ENCODE peak calls at places on chromosomes 5 and 9, in four cellular contexts. E, M, V and B are unnamed samples.

GRCh38 chr9:69104830-69105527 is 69.1 kb upstream of the TJP2 start:
- DNase-seq in E (no peak), M (no peak), V (peak; percentile 70), B (peak; percentile 40)

GRCh38 chr9:95736370-95736769 is 139.1 kb upstream of the ERCC6L2 start:
- DNase-seq in E (no peak), M (no peak), V (no peak), B (no peak)

GRCh38 chr9:117825609-117826347 is 121.6 kb downstream of the TLR4 start:
- DNase-seq in E (no peak), M (no peak), V (no peak), B (no peak)

GRCh38 chr5:65102826-65103673 is 334.3 kb downstream of the CWC27 start:
- DNase-seq in E (no peak), M (peak; percentile 54), V (no peak), B (peak; percentile 49)

GRCh38 chr9:131187957-131188356 is 62.6 kb downstream of the NUP214 start:
- DNase-seq in E (no peak), M (no peak), V (no peak), B (no peak)

GRCh38 chr5:37787742-37788141 is 52.1 kb downstream of the GDNF start:
- DNase-seq in E (no peak), M (no peak), V (no peak), B (no peak)

GRCh38 chr9:130002320-130002719 is 40.7 kb downstream of the FNBP1 start:
- DNase-seq in E (no peak), M (no peak), V (no peak), B (no peak)

GRCh38 chr5:133552925-133553525 is 59.3 kb downstream of the FSTL4 start:
- DNase-seq in E (peak; percentile 22), M (peak; percentile 49), V (peak; percentile 47), B (peak; percentile 46)

GRCh38 chr5:35736280-35736679 is 118.6 kb downstream of the SPEF2 start:
- DNase-seq in E (no peak), M (no peak), V (no peak), B (no peak)

GRCh38 chr9:35295369-35296036 is 133.7 kb downstream of the UNC13B start:
- DNase-seq in E (no peak), M (no peak), V (no peak), B (no peak)

GRCh38 chr9:14004110-14004509 is 309.8 kb downstream of the NFIB start:
- DNase-seq in E (no peak), M (no peak), V (no peak), B (no peak)

GRCh38 chr9:74285075-74285474 is 212.1 kb upstream of the RORB start:
- DNase-seq in E (no peak), M (no peak), V (no peak), B (no peak)

GRCh38 chr5:40689442-40689841 is 9.7 kb downstream of the PTGER4 start:
- DNase-seq in E (no peak), M (peak; percentile 35), V (peak; percentile 93), B (no peak)

GRCh38 chr9:136691316-136692189 is 4.3 kb upstream of the AGPAT2 start:
- DNase-seq in E (no peak), M (no peak), V (no peak), B (no peak)

GRCh38 chr5:127002390-127002789 is 28.0 kb downstream of the MARCHF3 start:
- DNase-seq in E (no peak), M (no peak), V (no peak), B (no peak)

GRCh38 chr5:39158127-39158593 is 61.2 kb downstream of the FYB1 start:
- DNase-seq in E (no peak), M (peak; percentile 25), V (peak; percentile 80), B (no peak)

GRCh38 chr9:101860920-101861319 is 122.5 kb upstream of the GRIN3A start:
- DNase-seq in E (no peak), M (no peak), V (no peak), B (no peak)

GRCh38 chr9:642014-642413 is 199.5 kb upstream of the DMRT1 start:
- DNase-seq in E (no peak), M (no peak), V (no peak), B (no peak)

GRCh38 chr9:89718176-89718575 is 113.4 kb downstream of the GADD45G start:
- DNase-seq in E (no peak), M (no peak), V (peak; percentile 9), B (no peak)

GRCh38 chr5:136399512-136399911 is 34.2 kb upstream of the TRPC7 start:
- DNase-seq in E (no peak), M (no peak), V (no peak), B (no peak)

GRCh38 chr5:77620404-77620803 is 18.1 kb downstream of the OTP start:
- DNase-seq in E (no peak), M (no peak), V (peak; percentile 51), B (no peak)

GRCh38 chr5:35799751-35800150 is 56.9 kb upstream of the IL7R start:
- DNase-seq in E (no peak), M (no peak), V (no peak), B (no peak)

GRCh38 chr5:132629230-132629944 is 28.6 kb upstream of the IL13 start:
- DNase-seq in E (no peak), M (no peak), V (no peak), B (no peak)

GRCh38 chr9:22158275-22158674 is 149.2 kb upstream of the CDKN2B start:
- DNase-seq in E (no peak), M (no peak), V (peak; percentile 44), B (no peak)

GRCh38 chr5:159458217-159458711 is 128.0 kb upstream of the IL12B start:
- DNase-seq in E (no peak), M (no peak), V (no peak), B (no peak)

GRCh38 chr9:3181049-3181953 is 337.4 kb upstream of the PUM3 start:
- DNase-seq in E (peak; percentile 73), M (no peak), V (peak; percentile 60), B (peak; percentile 53)

GRCh38 chr9:88809836-88810235 is 181.4 kb upstream of the S1PR3 start:
- DNase-seq in E (no peak), M (no peak), V (no peak), B (no peak)

GRCh38 chr5:60883229-60883628 is 39.2 kb upstream of the ELOVL7 start:
- DNase-seq in E (no peak), M (no peak), V (peak; percentile 5), B (no peak)

GRCh38 chr5:40221796-40222195 is 457.9 kb upstream of the PTGER4 start:
- DNase-seq in E (no peak), M (no peak), V (peak; percentile 80), B (no peak)

GRCh38 chr9:76316069-76316468 is 78.2 kb downstream of the RFK start:
- DNase-seq in E (no peak), M (no peak), V (peak; percentile 76), B (no peak)

GRCh38 chr9:130665029-130665430 is 636 bp downstream of the PRDM12 start:
- DNase-seq in E (no peak), M (no peak), V (no peak), B (no peak)

GRCh38 chr5:146447734-146448380 is 724 bp downstream of the TCERG1 start:
- DNase-seq in E (no peak), M (no peak), V (peak; percentile 65), B (no peak)

GRCh38 chr5:31427013-31427783 is 104.7 kb downstream of the DROSHA start:
- DNase-seq in E (no peak), M (no peak), V (no peak), B (no peak)

GRCh38 chr5:160175438-160176218 is 53.7 kb upstream of the FABP6 start:
- DNase-seq in E (no peak), M (peak; percentile 57), V (no peak), B (peak; percentile 18)

GRCh38 chr9:90141723-90142122 is 500.9 kb downstream of the DIRAS2 start:
- DNase-seq in E (no peak), M (no peak), V (peak; percentile 2), B (no peak)

DNA sequence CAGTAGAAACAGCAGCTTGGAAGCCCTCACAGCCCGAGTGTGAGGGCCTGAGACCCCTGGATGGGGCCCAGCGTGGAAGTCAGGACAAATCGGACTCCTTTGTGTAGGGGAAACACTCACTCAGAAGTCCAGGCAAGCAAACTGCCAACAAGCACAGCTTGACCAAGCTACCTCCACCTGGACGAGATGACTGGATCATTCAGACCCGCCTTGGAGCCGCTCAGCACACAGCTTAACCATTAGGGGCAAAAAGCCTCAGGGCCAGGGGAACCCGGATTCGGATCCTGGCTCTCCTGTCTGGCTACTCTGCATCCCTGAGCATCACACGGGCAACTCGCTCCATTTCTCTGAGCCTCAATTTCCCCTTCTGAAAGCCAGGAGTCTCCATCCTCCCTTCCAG is 64.3 kb upstream of the BARHL1 start:
- DNase-seq in E (no peak), M (no peak), V (no peak), B (no peak)
- H3K4me1 ChIP-seq in E (no peaks in the 10 kb centered on the region), M (no peaks in the 10 kb centered on the region), V (no peaks in the 10 kb centered on the region), B (no peaks in the 10 kb centered on the region)

DNA sequence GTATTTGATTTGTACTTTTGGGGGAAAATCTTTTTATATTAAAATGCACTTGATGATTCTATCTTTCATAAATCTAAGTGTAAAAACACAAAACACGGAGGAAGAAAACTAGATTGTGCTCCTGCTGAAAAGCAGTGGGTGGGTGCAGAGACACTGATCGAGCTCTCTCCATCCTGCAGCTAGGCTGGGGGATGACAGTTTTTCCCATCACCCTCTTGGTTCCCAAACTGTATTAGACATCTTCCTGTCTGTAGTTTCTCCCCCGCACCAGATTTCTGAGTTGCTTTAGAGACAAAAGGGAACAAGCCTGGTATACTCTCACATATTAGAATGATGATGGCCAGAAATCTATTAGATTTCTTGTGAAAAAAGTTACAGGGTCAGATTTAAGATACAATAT is 99.6 kb downstream of the FAM114A2 start:
- DNase-seq in E (no peak), M (no peak), V (no peak), B (no peak)
- H3K9me3 ChIP-seq in E (no peaks in the 10 kb centered on the region), M (peaks cover 59% of the 10 kb centered on the region), V (peaks cover 38% of the 10 kb centered on the region), B (no peaks in the 10 kb centered on the region)

DNA sequence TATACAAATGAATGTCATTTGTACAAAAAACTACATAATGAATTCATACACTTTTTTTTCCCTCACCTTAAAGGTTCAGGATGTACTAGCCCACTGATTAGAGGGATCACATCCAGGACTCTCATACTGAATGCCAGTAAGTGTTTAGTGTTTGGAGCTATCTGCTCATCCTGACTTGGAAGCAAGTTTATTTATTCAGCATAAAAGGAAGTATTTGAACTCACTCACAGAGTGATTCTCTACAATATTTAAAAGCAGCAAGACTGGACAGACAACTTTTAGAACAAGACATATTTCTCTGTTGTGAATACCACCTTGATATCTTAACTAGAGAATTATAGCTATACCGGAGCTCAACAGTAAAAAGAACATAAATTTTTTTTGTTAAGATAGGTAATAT is 14.8 kb upstream of the IQGAP2 start:
- DNase-seq in E (no peak), M (no peak), V (no peak), B (peak; percentile 64)
- H3K4me1 ChIP-seq in E (no peaks in the 10 kb centered on the region), M (no peaks in the 10 kb centered on the region), V (no peaks in the 10 kb centered on the region), B (peaks cover 5% of the 10 kb centered on the region)

GRCh38 chr5:2536632-2537031 is 214.8 kb downstream of the IRX2 start:
- DNase-seq in E (no peak), M (no peak), V (no peak), B (no peak)

GRCh38 chr5:2538169-2538568 is 213.3 kb downstream of the IRX2 start:
- DNase-seq in E (peak; percentile 11), M (no peak), V (no peak), B (no peak)

GRCh38 chr5:2542821-2543220 is 208.7 kb downstream of the IRX2 start:
- DNase-seq in E (no peak), M (no peak), V (no peak), B (no peak)

GRCh38 chr5:2546983-2547382 is 204.5 kb downstream of the IRX2 start:
- DNase-seq in E (no peak), M (no peak), V (no peak), B (no peak)

DNA sequence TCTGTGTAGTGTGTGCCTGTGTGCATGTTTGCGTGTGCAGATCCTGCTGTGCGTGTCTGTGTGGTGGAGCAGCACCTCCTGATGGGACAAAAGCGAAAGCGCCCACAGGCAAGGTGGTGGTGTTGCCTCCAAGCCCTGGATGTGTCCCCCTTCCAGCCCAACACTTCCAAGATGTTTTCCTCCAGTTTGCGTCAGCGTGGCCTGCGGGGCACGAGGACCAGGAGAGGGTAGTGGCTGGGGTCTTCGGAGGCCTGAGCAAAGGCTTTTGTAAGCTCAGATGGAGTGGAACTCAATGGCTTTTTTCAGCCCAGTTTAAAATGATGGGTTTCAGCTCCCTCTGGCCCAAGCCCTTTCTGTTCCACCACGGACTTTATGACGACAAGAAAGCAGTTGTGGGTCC is 209.5 kb downstream of the IRX2 start:
- DNase-seq in E (no peak), M (no peak), V (no peak), B (no peak)
- H3K9me3 ChIP-seq in E (no peaks in the 10 kb centered on the region), M (no peaks in the 10 kb centered on the region), V (peaks cover 17% of the 10 kb centered on the region), B (no peaks in the 10 kb centered on the region)